ENCODE peak calls at places on chromosomes 12 and 14, in six cellular contexts. One of them, this sample, is unnamed.

GRCh38 chr14:50906326-50906725 is 34.5 kb downstream of the ABHD12B start:
- DNase-seq in lower lobe of right lung: no peak
- DNase-seq in activated T-helper 2 cell treated with anti-CD3 and anti-CD28 coated beads, Interferon-gamma antibody, Interleukin-2, Interleukin-4, amounts not matched to agents 10 μg/mL and 5 μg/mL and 100 μg/mL, durations not matched to agents 14 hours and 24 hours and 36 hours: no peak
- DNase-seq in CD8-positive, alpha-beta memory T cell: no peak
- DNase-seq in HFFc6: no peak
- DNase-seq in ELR: no peak
- DNase-seq in this sample: no peak

GRCh38 chr12:114903394-114903748 is 219.4 kb upstream of the TBX3 start:
- DNase-seq in lower lobe of right lung: no peak
- DNase-seq in activated T-helper 2 cell treated with anti-CD3 and anti-CD28 coated beads, Interferon-gamma antibody, Interleukin-2, Interleukin-4, amounts not matched to agents 10 μg/mL and 5 μg/mL and 100 μg/mL, durations not matched to agents 14 hours and 24 hours and 36 hours: no peak
- DNase-seq in CD8-positive, alpha-beta memory T cell: no peak
- DNase-seq in HFFc6: peak
- DNase-seq in ELR: peak
- DNase-seq in this sample: no peak

GRCh38 chr14:21711360-21711961 is 37.8 kb upstream of the OR4E1 start:
- DNase-seq in lower lobe of right lung: no peak
- DNase-seq in activated T-helper 2 cell treated with anti-CD3 and anti-CD28 coated beads, Interferon-gamma antibody, Interleukin-2, Interleukin-4, amounts not matched to agents 10 μg/mL and 5 μg/mL and 100 μg/mL, durations not matched to agents 14 hours and 24 hours and 36 hours: no peak
- DNase-seq in CD8-positive, alpha-beta memory T cell: no peak
- DNase-seq in HFFc6: peak
- DNase-seq in ELR: peak
- DNase-seq in this sample: no peak

GRCh38 chr12:116044181-116044580 is 233.3 kb downstream of the MED13L start:
- DNase-seq in lower lobe of right lung: no peak
- DNase-seq in activated T-helper 2 cell treated with anti-CD3 and anti-CD28 coated beads, Interferon-gamma antibody, Interleukin-2, Interleukin-4, amounts not matched to agents 10 μg/mL and 5 μg/mL and 100 μg/mL, durations not matched to agents 14 hours and 24 hours and 36 hours: no peak
- DNase-seq in CD8-positive, alpha-beta memory T cell: no peak
- DNase-seq in HFFc6: no peak
- DNase-seq in ELR: no peak
- DNase-seq in this sample: no peak

GRCh38 chr12:108832730-108833354 is 24.5 kb downstream of the SSH1 start:
- DNase-seq in lower lobe of right lung: peak
- DNase-seq in activated T-helper 2 cell treated with anti-CD3 and anti-CD28 coated beads, Interferon-gamma antibody, Interleukin-2, Interleukin-4, amounts not matched to agents 10 μg/mL and 5 μg/mL and 100 μg/mL, durations not matched to agents 14 hours and 24 hours and 36 hours: no peak
- DNase-seq in CD8-positive, alpha-beta memory T cell: no peak
- DNase-seq in HFFc6: peak
- DNase-seq in ELR: peak
- DNase-seq in this sample: no peak

GRCh38 chr12:80154261-80154660 is 54.9 kb downstream of the OTOGL start:
- DNase-seq in lower lobe of right lung: no peak
- DNase-seq in activated T-helper 2 cell treated with anti-CD3 and anti-CD28 coated beads, Interferon-gamma antibody, Interleukin-2, Interleukin-4, amounts not matched to agents 10 μg/mL and 5 μg/mL and 100 μg/mL, durations not matched to agents 14 hours and 24 hours and 36 hours: no peak
- DNase-seq in CD8-positive, alpha-beta memory T cell: no peak
- DNase-seq in HFFc6: no peak
- DNase-seq in ELR: no peak
- DNase-seq in this sample: no peak

GRCh38 chr14:55458800-55459577 is 18.6 kb upstream of the TBPL2 start:
- DNase-seq in lower lobe of right lung: no peak
- DNase-seq in activated T-helper 2 cell treated with anti-CD3 and anti-CD28 coated beads, Interferon-gamma antibody, Interleukin-2, Interleukin-4, amounts not matched to agents 10 μg/mL and 5 μg/mL and 100 μg/mL, durations not matched to agents 14 hours and 24 hours and 36 hours: no peak
- DNase-seq in CD8-positive, alpha-beta memory T cell: no peak
- DNase-seq in HFFc6: peak
- DNase-seq in ELR: peak
- DNase-seq in this sample: no peak

GRCh38 chr12:80121661-80122060 is 22.3 kb downstream of the OTOGL start:
- DNase-seq in lower lobe of right lung: no peak
- DNase-seq in activated T-helper 2 cell treated with anti-CD3 and anti-CD28 coated beads, Interferon-gamma antibody, Interleukin-2, Interleukin-4, amounts not matched to agents 10 μg/mL and 5 μg/mL and 100 μg/mL, durations not matched to agents 14 hours and 24 hours and 36 hours: no peak
- DNase-seq in CD8-positive, alpha-beta memory T cell: no peak
- DNase-seq in HFFc6: no peak
- DNase-seq in ELR: no peak
- DNase-seq in this sample: no peak

GRCh38 chr12:180445-180844 is 33.5 kb downstream of the SLC6A12 start:
- DNase-seq in lower lobe of right lung: peak
- DNase-seq in activated T-helper 2 cell treated with anti-CD3 and anti-CD28 coated beads, Interferon-gamma antibody, Interleukin-2, Interleukin-4, amounts not matched to agents 10 μg/mL and 5 μg/mL and 100 μg/mL, durations not matched to agents 14 hours and 24 hours and 36 hours: no peak
- DNase-seq in CD8-positive, alpha-beta memory T cell: no peak
- DNase-seq in HFFc6: no peak
- DNase-seq in ELR: no peak
- DNase-seq in this sample: no peak

GRCh38 chr14:96861568-96862310 is 64.6 kb downstream of the VRK1 start:
- DNase-seq in lower lobe of right lung: no peak
- DNase-seq in activated T-helper 2 cell treated with anti-CD3 and anti-CD28 coated beads, Interferon-gamma antibody, Interleukin-2, Interleukin-4, amounts not matched to agents 10 μg/mL and 5 μg/mL and 100 μg/mL, durations not matched to agents 14 hours and 24 hours and 36 hours: no peak
- DNase-seq in CD8-positive, alpha-beta memory T cell: no peak
- DNase-seq in HFFc6: no peak
- DNase-seq in ELR: no peak
- DNase-seq in this sample: no peak

GRCh38 chr12:101784376-101784775 is 45.1 kb upstream of the SYCP3 start:
- DNase-seq in lower lobe of right lung: no peak
- DNase-seq in activated T-helper 2 cell treated with anti-CD3 and anti-CD28 coated beads, Interferon-gamma antibody, Interleukin-2, Interleukin-4, amounts not matched to agents 10 μg/mL and 5 μg/mL and 100 μg/mL, durations not matched to agents 14 hours and 24 hours and 36 hours: no peak
- DNase-seq in CD8-positive, alpha-beta memory T cell: no peak
- DNase-seq in HFFc6: no peak
- DNase-seq in ELR: no peak
- DNase-seq in this sample: no peak

GRCh38 chr12:131896811-131897270 is 2.4 kb downstream of the ULK1 start:
- DNase-seq in lower lobe of right lung: no peak
- DNase-seq in activated T-helper 2 cell treated with anti-CD3 and anti-CD28 coated beads, Interferon-gamma antibody, Interleukin-2, Interleukin-4, amounts not matched to agents 10 μg/mL and 5 μg/mL and 100 μg/mL, durations not matched to agents 14 hours and 24 hours and 36 hours: no peak
- DNase-seq in CD8-positive, alpha-beta memory T cell: no peak
- DNase-seq in HFFc6: no peak
- DNase-seq in ELR: no peak
- DNase-seq in this sample: peak

This sample was measured in RWPE2.